ENCODE peak calls at places on chromosomes 2 and 18, in six cellular contexts. D, N, W, M, T and O are unnamed samples.
A peak's percentile ranks its signal among the peaks of the same experiment; 100 is the strongest.

GRCh38 chr2:76870011-76870410 is 652.2 kb downstream of the LRRTM4 start:
- DNase-seq in D (peak; percentile 55), N (no peak), W (no peak), M (no peak), T (no peak), O (no peak)

GRCh38 chr2:98121149-98121548 is 34.2 kb downstream of the VWA3B start:
- DNase-seq in D (no peak), N (no peak), W (no peak), M (no peak), T (no peak), O (no peak)

GRCh38 chr2:238528953-238529781 is 102.4 kb downstream of the ASB1 start:
- DNase-seq in D (peak; percentile 69), N (peak; percentile 27), W (no peak), M (no peak), T (no peak), O (peak; percentile 33)

GRCh38 chr2:67446504-67446911 is 49.4 kb downstream of the ETAA1 start:
- DNase-seq in D (peak; percentile 54), N (peak; percentile 25), W (no peak), M (no peak), T (no peak), O (no peak)

GRCh38 chr2:98454500-98455235 is 10.0 kb downstream of the INPP4A start:
- DNase-seq in D (peak; percentile 37), N (no peak), W (no peak), M (no peak), T (no peak), O (no peak)

GRCh38 chr2:194003911-194004310 is 1653.1 kb upstream of the SLC39A10 start:
- DNase-seq in D (peak; percentile 9), N (no peak), W (no peak), M (no peak), T (no peak), O (no peak)

GRCh38 chr2:207896525-207897295 is 127.0 kb upstream of the FZD5 start:
- DNase-seq in D (peak; percentile 18), N (no peak), W (peak; percentile 60), M (no peak), T (no peak), O (no peak)

GRCh38 chr2:240597054-240597418 is 10.5 kb downstream of the CAPN10 start:
- DNase-seq in D (no peak), N (no peak), W (no peak), M (no peak), T (no peak), O (no peak)

GRCh38 chr2:26020214-26020613 is 13.7 kb upstream of the RAB10 start:
- DNase-seq in D (no peak), N (no peak), W (no peak), M (no peak), T (no peak), O (no peak)

GRCh38 chr2:23436346-23437099 is 51.5 kb downstream of the KLHL29 start:
- DNase-seq in D (no peak), N (peak; percentile 39), W (no peak), M (no peak), T (peak; percentile 5), O (no peak)

GRCh38 chr2:122156101-122156500 is 400.6 kb downstream of the TSN start:
- DNase-seq in D (no peak), N (no peak), W (no peak), M (no peak), T (no peak), O (no peak)

GRCh38 chr2:162565666-162566065 is 221.7 kb downstream of the GCA start:
- DNase-seq in D (no peak), N (no peak), W (no peak), M (no peak), T (no peak), O (no peak)

GRCh38 chr2:219362524-219363164 is 25.1 kb downstream of the DNPEP start:
- DNase-seq in D (peak; percentile 96), N (peak; percentile 98), W (peak; percentile 56), M (no peak), T (no peak), O (peak; percentile 92)

GRCh38 chr2:216139884-216140283 is 30.7 kb downstream of the XRCC5 start:
- DNase-seq in D (peak; percentile 42), N (no peak), W (peak; percentile 55), M (peak; percentile 21), T (peak; percentile 23), O (no peak)

GRCh38 chr2:38315707-38316333 is 61.3 kb downstream of the ATL2 start:
- DNase-seq in D (peak; percentile 73), N (peak; percentile 69), W (peak; percentile 55), M (peak; percentile 31), T (no peak), O (no peak)

GRCh38 chr2:96264656-96265348 is 995 bp downstream of the TMEM127 start:
- DNase-seq in D (peak; percentile 66), N (peak; percentile 44), W (peak; percentile 27), M (no peak), T (peak; percentile 35), O (no peak)
- TF ChIP-seq CTCF in D (peak; percentile 73), N (peak; percentile 48), W (no peak), M (peak; percentile 42), T (no peak), O (peak; percentile 57)

GRCh38 chr2:138780451-138780880 is 276 bp upstream of the NXPH2 start:
- DNase-seq in D (no peak), N (no peak), W (no peak), M (no peak), T (no peak), O (no peak)
- H3K4me3 ChIP-seq in D (no peak overlapping the region), N (no peak overlapping the region), W (no peak overlapping the region), M (no peak overlapping the region), T (no peak overlapping the region), O (no peak overlapping the region)

GRCh38 chr2:55049794-55050132 is 488 bp downstream of the RTN4 start:
- DNase-seq in D (no peak), N (no peak), W (no peak), M (no peak), T (no peak), O (no peak)

GRCh38 chr2:55048925-55049793 is 1.1 kb downstream of the RTN4 start:
- DNase-seq in D (peak; percentile 85), N (peak; percentile 83), W (peak; percentile 93), M (peak; percentile 32), T (peak; percentile 86), O (no peak)

GRCh38 chr2:55050133-55050994 is at the start of gene RTN4:
- DNase-seq in D (peak; percentile 100), N (peak; percentile 99), W (peak; percentile 97), M (peak; percentile 97), T (peak; percentile 98), O (peak; percentile 97)

GRCh38 chr2:55047677-55048299 is 2.5 kb downstream of the RTN4 start:
- DNase-seq in D (peak; percentile 61), N (peak; percentile 51), W (peak; percentile 40), M (no peak), T (peak; percentile 20), O (no peak)

DNA sequence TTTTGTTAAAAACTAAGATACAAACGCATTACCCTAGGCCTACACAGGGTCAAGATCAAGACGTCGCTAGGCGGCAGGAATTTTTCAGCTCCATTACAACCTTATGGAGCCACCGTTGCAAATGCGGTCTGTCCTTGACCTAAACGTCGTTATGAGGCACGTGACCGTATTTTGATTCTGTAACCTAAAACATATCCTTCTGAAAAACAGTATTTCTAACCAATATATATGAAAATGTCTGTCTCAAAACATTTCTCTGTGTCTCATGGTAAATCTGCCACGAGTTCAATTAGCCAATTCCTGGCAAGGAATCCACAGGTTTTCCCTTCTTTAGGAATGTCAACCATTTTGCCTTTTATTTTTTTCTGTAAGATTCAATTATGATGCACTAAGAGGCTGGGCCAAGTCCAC is 1.7 kb downstream of the RTN4 start:
- DNase-seq in D (peak; percentile 56), N (peak; percentile 66), W (peak; percentile 64), M (peak; percentile 27), T (peak; percentile 33), O (no peak)
- TF ChIP-seq CTCF in D (peak; percentile 37), N (peak; percentile 29), W (no peak), M (no peak), T (no peak), O (peak; percentile 22)

GRCh38 chr2:131801210-131801744 is 273.6 kb downstream of the CCDC74A start:
- DNase-seq in D (no peak), N (no peak), W (no peak), M (no peak), T (no peak), O (no peak)
- H3K4me3 ChIP-seq in D (no peak overlapping the region), N (no peak overlapping the region), W (no peak overlapping the region), M (no peak overlapping the region), T (no peak overlapping the region), O (no peak overlapping the region)

GRCh38 chr2:171347158-171347557 is 86.6 kb downstream of the METTL8 start:
- DNase-seq in D (peak; percentile 21), N (peak; percentile 6), W (no peak), M (no peak), T (no peak), O (no peak)
- TF ChIP-seq CTCF in D (peak; percentile 26), N (no peak), W (no peak), M (no peak), T (no peak), O (no peak)

GRCh38 chr18:48033770-48034650 is 103.6 kb upstream of the SMAD2 start:
- DNase-seq in D (no peak), N (peak; percentile 76), W (no peak), M (no peak), T (no peak), O (no peak)
- H3K4me3 ChIP-seq in D (no peak overlapping the region), N (no peak overlapping the region), W (no peak overlapping the region), M (no peak overlapping the region), T (no peak overlapping the region), O (no peak overlapping the region)

GRCh38 chr2:113796592-113797180 is 40.2 kb upstream of the SLC35F5 start:
- DNase-seq in D (no peak), N (no peak), W (no peak), M (no peak), T (no peak), O (no peak)

GRCh38 chr2:113795405-113795920 is 39.0 kb upstream of the SLC35F5 start:
- DNase-seq in D (peak; percentile 55), N (peak; percentile 65), W (no peak), M (no peak), T (no peak), O (no peak)

GRCh38 chr2:113797237-113797636 is 40.8 kb upstream of the SLC35F5 start:
- DNase-seq in D (no peak), N (no peak), W (no peak), M (no peak), T (no peak), O (no peak)

DNA sequence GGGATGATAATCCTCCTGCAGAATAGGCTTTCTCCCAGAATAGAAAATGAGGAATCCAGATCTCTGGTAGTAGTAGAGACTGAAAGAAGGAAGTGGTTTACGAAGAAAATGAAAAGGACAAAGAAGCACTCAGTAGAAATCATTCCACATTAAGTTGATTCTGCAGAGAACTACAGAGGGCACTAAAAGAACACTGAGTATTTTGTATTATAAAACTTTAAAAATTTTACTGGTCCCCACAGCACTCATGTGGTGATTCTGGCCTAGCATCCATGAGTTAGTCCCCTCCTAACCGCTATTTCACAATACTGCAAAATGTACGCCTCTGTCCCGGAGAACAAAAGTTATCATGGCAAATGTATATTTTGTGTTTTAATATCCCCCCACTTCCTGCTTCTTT is 42.9 kb upstream of the SLC35F5 start:
- DNase-seq in D (no peak), N (peak; percentile 49), W (no peak), M (no peak), T (no peak), O (peak; percentile 38)
- TF ChIP-seq CTCF in D (peak; percentile 24), N (peak; percentile 26), W (no peak), M (no peak), T (no peak), O (peak; percentile 25)